ENCODE peak calls at places on chromosome 22, in five cellular contexts. C is GM03348; T is GM19239; X is stimulated activated CD8-positive, alpha-beta memory T cell treated with anti-CD3 and anti-CD28 coated beads, Interleukin-4, amount 100 ng/mL, for 1 hour; O is mucosa of descending colon. W is an unnamed sample.

GRCh38 chr22:46547179-46547882 is 9.9 kb upstream of the CELSR1 start:
- DNase-seq in T (no peak), C (peak), X (no peak), O (no peak), W (no peak)

GRCh38 chr22:46110215-46110614 is 40.1 kb upstream of the PPARA start:
- DNase-seq in T (peak), O (peak), C (peak), X (no peak), W (no peak)

GRCh38 chr22:38080847-38081635 is 2.9 kb downstream of the SLC16A8 start:
- DNase-seq in C (peak), T (no peak), O (peak), X (no peak), W (no peak)

GRCh38 chr22:48885271-48885918 is 942.3 kb downstream of the BRD1 start:
- DNase-seq in X (no peak), T (no peak), O (no peak), C (no peak), W (no peak)

GRCh38 chr22:40421941-40422340 is 51.5 kb downstream of the SGSM3 start:
- DNase-seq in T (no peak), C (no peak), X (no peak), O (no peak), W (no peak)

GRCh38 chr22:44686873-44687600 is 15.0 kb upstream of the PRR5 start:
- DNase-seq in X (no peak), O (no peak), T (no peak), C (no peak), W (no peak)

GRCh38 chr22:17113600-17113999 is 7.6 kb downstream of the TMEM121B start:
- DNase-seq in O (no peak), X (no peak), C (no peak), T (no peak), W (no peak)

GRCh38 chr22:35310556-35311550 is 11.2 kb downstream of the TOM1 start:
- DNase-seq in X (no peak), C (no peak), T (no peak), O (peak), W (no peak)

GRCh38 chr22:50705219-50705691 is 32.6 kb downstream of the SHANK3 start:
- DNase-seq in T (no peak), X (no peak), O (no peak), C (no peak), W (no peak)

GRCh38 chr22:31898406-31898805 is 45.9 kb upstream of the YWHAH start:
- DNase-seq in O (no peak), T (no peak), X (no peak), C (no peak), W (no peak)

GRCh38 chr22:29716814-29717213 is 3.0 kb upstream of the CABP7 start:
- DNase-seq in O (peak), T (no peak), C (peak), X (no peak), W (no peak)

GRCh38 chr22:38298312-38299000 is 18.8 kb downstream of the CSNK1E start:
- DNase-seq in T (no peak), C (no peak), O (peak), X (no peak), W (peak)

GRCh38 chr22:41429232-41429945 is 17.2 kb downstream of the TOB2 start:
- DNase-seq in O (no peak), T (no peak), X (no peak), C (no peak), W (no peak)

GRCh38 chr22:41925783-41926460 is 684 bp downstream of the TNFRSF13C start:
- DNase-seq in X (peak), C (peak), T (no peak), O (peak), W (peak)

GRCh38 chr22:49090061-49090852 is 737.4 kb downstream of the BRD1 start:
- DNase-seq in T (no peak), X (no peak), C (no peak), O (no peak), W (no peak)

GRCh38 chr22:39360674-39361413 is 11.1 kb downstream of the SYNGR1 start:
- DNase-seq in X (no peak), T (no peak), C (no peak), O (no peak), W (no peak)

GRCh38 chr22:42613869-42614268 is 814 bp downstream of the POLDIP3 start:
- DNase-seq in O (no peak), C (peak), T (no peak), X (no peak), W (no peak)

GRCh38 chr22:37228106-37229011 is 15.7 kb downstream of the RAC2 start:
- DNase-seq in X (no peak), O (no peak), C (no peak), T (no peak), W (no peak)

GRCh38 chr22:49763138-49763537 is 64.5 kb downstream of the BRD1 start:
- DNase-seq in C (no peak), X (no peak), T (no peak), O (peak), W (no peak)

GRCh38 chr22:29216873-29217666 is 11.4 kb downstream of the EMID1 start:
- DNase-seq in T (no peak), X (no peak), O (no peak), C (peak), W (no peak)

GRCh38 chr22:34592341-34592740 is 473.6 kb upstream of the ISX start:
- DNase-seq in X (no peak), O (no peak), T (no peak), C (no peak), W (no peak)

GRCh38 chr22:22033803-22034468 is 51.3 kb upstream of the TOP3B start:
- DNase-seq in X (no peak), O (no peak), C (no peak), T (no peak), W (no peak)

GRCh38 chr22:44355688-44356070 is 42.9 kb upstream of the SHISAL1 start:
- DNase-seq in X (no peak), O (peak), T (no peak), C (no peak), W (no peak)

GRCh38 chr22:37824674-37825641 is 1.8 kb downstream of the GALR3 start:
- DNase-seq in C (no peak), X (no peak), O (peak), T (no peak), W (no peak)

GRCh38 chr22:39278040-39278439 is 33.3 kb upstream of the PDGFB start:
- DNase-seq in C (peak), O (no peak), X (no peak), T (no peak), W (no peak)

GRCh38 chr22:35053060-35053835 is 12.7 kb upstream of the ISX start:
- DNase-seq in C (no peak), X (no peak), O (no peak), T (no peak), W (no peak)

GRCh38 chr22:23142546-23143105 is 836 bp upstream of the RSPH14 start:
- DNase-seq in X (no peak), O (no peak), C (no peak), T (no peak), W (no peak)